ENCODE peak calls at places on chromosomes 3 and 15, in nine cellular contexts. X, F, C, Y, O, L, Z, K and T are unnamed samples. For H3K4me1, the result is how much of the 10 kb centered on the place peaks cover.

GRCh38 chr3:111071257-111072015 is at the start of gene NECTIN3:
- DNase-seq in K (peak), F (peak), Y (peak), L (peak), X (peak), C (peak), O (peak), Z (peak), T (peak)

GRCh38 chr3:59862686-59863085 is 812.9 kb upstream of the CFAP20DC start:
- DNase-seq in L (no peak), C (no peak), X (peak), Z (no peak), K (no peak), F (no peak), Y (no peak), O (no peak), T (no peak)

GRCh38 chr3:169662215-169663070 is 1.1 kb downstream of the MECOM start:
- DNase-seq in K (peak), F (peak), X (peak), O (peak), L (peak), Y (no peak), C (no peak), Z (peak), T (no peak)

GRCh38 chr3:143224731-143225130 is 105.2 kb downstream of the CHST2 start:
- DNase-seq in Y (no peak), Z (no peak), X (no peak), K (no peak), L (no peak), F (no peak), O (no peak), C (no peak), T (no peak)

GRCh38 chr3:49388416-49388815 is 23.4 kb downstream of the RHOA start:
- DNase-seq in Z (no peak), K (no peak), Y (no peak), X (no peak), L (no peak), O (no peak), C (no peak), F (no peak), T (no peak)

GRCh38 chr3:111473550-111473949 is 68.4 kb upstream of the CD96 start:
- DNase-seq in F (no peak), O (no peak), K (no peak), C (no peak), Z (peak), Y (no peak), L (no peak), X (no peak), T (no peak)

GRCh38 chr15:44427756-44428724 is 611 bp downstream of the CTDSPL2 start:
- DNase-seq in O (peak), C (no peak), F (no peak), X (peak), K (peak), L (no peak), Y (no peak), Z (peak), T (no peak)

GRCh38 chr3:37229740-37230139 is 55.4 kb upstream of the LRRFIP2 start:
- DNase-seq in Y (no peak), O (peak), L (no peak), X (no peak), F (no peak), Z (no peak), C (no peak), K (peak), T (no peak)

GRCh38 chr15:95916568-95916967 is 413.9 kb upstream of the NR2F2 start:
- DNase-seq in L (no peak), Y (no peak), C (no peak), X (no peak), F (no peak), K (no peak), O (no peak), Z (no peak), T (no peak)

GRCh38 chr3:23806322-23807160 is 786 bp downstream of the UBE2E1 start:
- DNase-seq in X (no peak), Y (peak), Z (no peak), F (peak), L (peak), K (peak), O (peak), C (peak), T (no peak)

GRCh38 chr3:127747751-127748521 is 74.4 kb downstream of the MGLL start:
- DNase-seq in C (peak), O (peak), L (peak), F (peak), Z (no peak), K (peak), X (peak), Y (peak), T (peak)

GRCh38 chr3:113232367-113232766 is 21.0 kb downstream of the BOC start:
- DNase-seq in K (no peak), L (no peak), O (no peak), Z (no peak), C (no peak), X (peak), F (no peak), Y (no peak), T (no peak)

GRCh38 chr3:127565711-127566110 is 24.8 kb downstream of the TPRA1 start:
- DNase-seq in K (no peak), C (no peak), Z (no peak), F (no peak), L (no peak), O (no peak), X (no peak), Y (no peak), T (no peak)

GRCh38 chr15:76038512-76038911 is 21.3 kb upstream of the TMEM266 start:
- DNase-seq in L (no peak), F (no peak), K (no peak), X (no peak), Y (no peak), Z (no peak), C (no peak), O (no peak), T (no peak)

GRCh38 chr3:14235896-14236295 is 57.3 kb downstream of the LSM3 start:
- DNase-seq in O (no peak), C (no peak), Y (no peak), Z (no peak), K (no peak), L (no peak), F (peak), X (no peak), T (peak)

GRCh38 chr3:87855626-87856025 is 203.2 kb downstream of the CGGBP1 start:
- DNase-seq in Y (no peak), O (no peak), F (no peak), Z (no peak), L (no peak), C (no peak), K (peak), X (no peak), T (no peak)

GRCh38 chr3:46545695-46546630 is 20.1 kb downstream of the LRRC2 start:
- DNase-seq in Y (no peak), L (no peak), F (no peak), C (no peak), O (no peak), Z (no peak), K (no peak), X (no peak), T (no peak)

GRCh38 chr3:86381247-86381646 is 609.7 kb downstream of the VGLL3 start:
- DNase-seq in Y (no peak), Z (no peak), K (no peak), C (no peak), O (no peak), L (no peak), X (no peak), F (no peak), T (no peak)

GRCh38 chr3:177468331-177468730 is 271.0 kb upstream of the TBL1XR1 start:
- DNase-seq in O (peak), L (no peak), Z (no peak), F (peak), X (peak), C (peak), K (no peak), Y (no peak), T (peak)

GRCh38 chr3:153257673-153258351 is 95.8 kb downstream of the RAP2B start:
- DNase-seq in Z (no peak), K (no peak), O (no peak), Y (no peak), X (no peak), L (no peak), F (no peak), C (no peak), T (no peak)

GRCh38 chr15:76840830-76841460 is 64.2 kb downstream of the SCAPER start:
- DNase-seq in O (no peak), K (peak), Y (no peak), F (no peak), X (peak), L (no peak), Z (peak), C (no peak), T (no peak)

GRCh38 chr3:49470714-49471420 is 800 bp downstream of the DAG1 start:
- DNase-seq in C (peak), O (no peak), Y (no peak), Z (no peak), X (no peak), F (no peak), L (peak), K (no peak), T (no peak)

GRCh38 chr15:40337597-40337996 is 3.1 kb downstream of the CCDC9B start:
- DNase-seq in Y (peak), L (peak), C (no peak), F (no peak), Z (no peak), K (no peak), O (no peak), X (no peak), T (no peak)

GRCh38 chr3:168095611-168096209 is at the start of gene GOLIM4:
- DNase-seq in Y (peak), Z (peak), L (peak), O (peak), F (peak), C (peak), K (peak), X (peak), T (peak)

GRCh38 chr3:124766113-124767095 is 36.2 kb downstream of the UMPS start:
- DNase-seq in C (no peak), L (peak), X (no peak), O (no peak), K (no peak), F (peak), Z (no peak), Y (no peak), T (no peak)

GRCh38 chr3:8980756-8981257 is 17.5 kb upstream of the RAD18 start:
- DNase-seq in L (no peak), O (no peak), Y (no peak), C (no peak), K (no peak), Z (no peak), F (no peak), X (no peak), T (no peak)

GRCh38 chr15:29821416-29822099 is 710 bp downstream of the TJP1 start:
- DNase-seq in F (peak), L (peak), Z (peak), K (peak), O (peak), Y (peak), C (peak), X (peak), T (peak)

GRCh38 chr15:99105516-99106341 is 849 bp downstream of the SYNM start:
- DNase-seq in Z (no peak), Y (peak), K (peak), O (peak), F (peak), X (peak), C (no peak), L (peak), T (peak)

DNA sequence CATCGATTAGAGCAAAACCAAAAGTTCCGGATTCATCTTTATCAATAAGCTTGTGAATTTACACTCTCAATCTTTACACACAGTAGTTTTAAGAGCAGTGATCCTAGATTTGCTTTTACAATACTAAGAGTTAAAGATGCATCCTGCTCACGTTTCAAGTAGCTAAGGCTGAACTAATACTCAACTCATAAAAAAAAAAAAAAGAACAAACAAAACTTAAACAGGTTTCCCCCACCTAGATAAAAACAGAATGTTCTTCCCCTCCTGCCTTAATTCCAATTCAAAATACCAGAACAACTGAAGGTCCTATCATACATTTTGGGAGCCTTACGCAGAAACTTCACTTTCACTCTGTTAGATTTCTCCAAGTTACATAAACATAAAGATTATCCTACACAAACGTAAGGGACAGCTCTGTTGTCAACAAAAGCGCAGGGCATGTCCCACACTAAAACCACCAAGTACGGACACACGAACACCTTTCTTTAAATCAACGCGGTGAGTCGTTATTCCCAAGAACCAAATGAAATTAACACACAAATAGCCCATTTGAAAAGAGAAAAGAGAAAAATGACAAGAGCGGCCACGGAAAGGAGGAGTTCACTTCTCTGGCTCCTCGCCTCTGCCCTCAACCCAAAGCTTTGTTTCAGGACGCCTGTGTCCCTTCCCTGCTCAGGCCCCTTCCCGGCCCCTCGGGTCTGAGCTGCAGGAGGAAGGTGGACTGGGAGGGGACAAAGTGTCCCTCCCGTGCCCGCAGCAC is 942 bp downstream of the CBLB start:
- DNase-seq in F (no peak), Z (no peak), X (no peak), O (peak), Y (no peak), L (no peak), C (no peak), K (peak), T (no peak)
- H3K4me1 ChIP-seq in F (under half), Z (under half), X (under half), O (under half), Y (half or more), L (under half), C (under half), K (under half), T (under half)

DNA sequence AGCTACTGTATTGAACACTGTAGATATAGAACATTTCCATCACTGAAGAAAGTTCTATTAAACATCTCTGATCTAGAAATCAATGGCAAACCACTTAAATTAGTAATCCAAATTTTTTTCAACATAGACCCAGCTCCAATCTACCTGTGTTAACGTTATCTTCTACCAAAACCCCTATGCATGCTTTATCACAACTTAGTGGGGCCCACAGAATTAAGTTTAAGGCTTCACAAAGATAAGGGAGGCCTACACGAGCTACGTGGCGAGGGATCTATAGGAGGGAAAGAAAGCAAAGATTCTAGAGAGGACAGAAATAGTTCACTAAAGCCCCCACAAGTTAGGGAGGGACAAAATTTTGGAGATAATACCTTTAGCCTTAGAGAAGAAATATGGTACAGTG is 116.1 kb downstream of the TFDP2 start:
- DNase-seq in F (no peak), L (no peak), C (no peak), K (no peak), Y (no peak), X (no peak), O (no peak), Z (no peak), T (no peak)
- H3K27ac ChIP-seq in F (no peak), L (no peak), C (no peak), K (no peak), Y (no peak), X (no peak), O (no peak), Z (no peak), T (no peak)

DNA sequence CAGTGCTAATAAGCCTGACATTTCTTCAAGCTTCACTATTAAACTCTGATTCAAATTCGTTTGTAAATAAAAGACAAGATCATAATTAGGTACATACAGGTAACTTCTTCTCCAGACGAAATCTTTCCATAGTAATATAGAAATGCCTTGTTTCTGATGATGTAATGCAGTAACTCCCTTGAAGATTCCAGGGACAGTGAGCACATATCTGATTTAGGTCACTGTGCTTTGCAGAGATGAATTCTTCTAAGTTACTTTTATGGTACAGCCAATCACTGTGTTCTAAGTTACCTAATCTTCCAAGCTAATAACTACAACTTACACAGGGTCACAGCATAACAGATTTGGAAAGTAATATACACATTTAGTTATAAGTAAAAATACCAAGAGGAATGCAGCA is 27.6 kb downstream of the SLC4A7 start:
- DNase-seq in Z (no peak), L (no peak), C (no peak), K (no peak), O (no peak), F (no peak), Y (no peak), X (peak), T (no peak)
- TF ChIP-seq POLR2A in Z (no peak), L (no peak), C (no peak), K (no peak), O (no peak), F (no peak), Y (no peak), X (no peak), T (no peak)

DNA sequence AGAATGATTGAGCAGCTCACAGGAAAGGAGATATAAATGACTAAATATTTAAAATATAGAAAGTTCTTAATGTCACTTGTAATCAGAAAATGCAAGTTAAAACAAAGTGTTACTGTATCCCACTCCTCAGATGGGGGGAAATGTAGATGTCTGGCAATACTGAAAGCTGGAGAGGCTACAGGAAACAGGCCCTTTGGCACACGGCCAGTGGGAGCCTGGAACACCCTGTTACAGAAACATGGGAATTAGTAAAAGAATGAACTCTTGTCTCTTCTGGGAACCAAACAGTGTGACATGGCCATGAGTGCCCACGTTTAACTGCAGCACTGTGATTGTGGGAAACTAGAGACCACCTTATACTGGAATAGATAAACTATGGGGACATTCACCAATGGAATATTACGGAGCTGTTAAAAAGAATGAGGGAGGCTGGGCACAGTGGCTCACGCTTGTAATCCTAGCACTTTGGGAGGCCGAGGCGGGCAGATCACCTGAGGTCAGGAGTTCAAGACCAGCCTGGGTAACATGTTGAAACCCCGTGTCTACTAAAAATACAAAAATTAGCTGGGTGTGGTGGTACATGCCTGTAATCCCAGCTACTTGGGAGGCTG is 50.2 kb downstream of the CDCP1 start:
- DNase-seq in O (peak), X (no peak), Z (no peak), K (no peak), L (no peak), C (no peak), Y (peak), F (no peak), T (no peak)
- H3K4me1 ChIP-seq in O (under half), X (under half), Z (under half), K (under half), L (under half), C (under half), Y (under half), F (under half), T (under half)

DNA sequence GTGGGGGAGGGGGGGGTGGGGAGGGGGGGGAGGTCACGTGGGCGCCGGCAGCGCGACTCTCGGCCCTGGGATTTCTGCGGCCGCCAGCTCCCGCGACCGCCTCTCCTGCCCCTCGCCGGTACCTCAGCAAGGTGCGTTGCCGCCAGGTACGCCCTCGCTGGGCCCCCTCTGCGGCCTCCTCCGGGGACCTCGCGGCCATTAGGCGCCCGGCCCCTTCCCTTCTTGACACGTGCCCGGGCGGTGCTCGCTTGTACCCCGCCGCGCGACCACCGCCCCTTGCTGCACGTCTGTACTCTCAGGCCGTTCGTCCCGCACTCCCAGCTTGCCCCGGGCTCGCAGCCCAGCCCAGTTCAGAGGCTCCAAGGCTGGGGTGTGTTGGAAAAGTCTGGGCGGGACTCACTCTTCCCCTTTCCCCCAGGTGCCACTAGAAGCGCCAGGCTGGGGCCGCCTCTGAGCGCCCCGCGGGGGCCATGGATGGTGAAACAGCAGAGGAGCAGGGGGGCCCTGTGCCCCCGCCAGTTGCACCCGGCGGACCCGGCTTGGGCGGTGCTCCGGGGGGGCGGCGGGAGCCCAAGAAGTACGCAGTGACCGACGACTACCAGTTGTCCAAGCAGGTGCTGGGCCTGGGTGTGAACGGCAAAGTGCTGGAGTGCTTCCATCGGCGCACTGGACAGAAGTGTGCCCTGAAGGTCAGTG is at the start of gene MAPKAPK3:
- DNase-seq in Y (peak), O (peak), L (no peak), C (no peak), Z (no peak), F (no peak), X (no peak), K (peak), T (peak)
- H3K27ac ChIP-seq in Y (peak), O (peak), L (peak), C (peak), Z (peak), F (peak), X (peak), K (no peak), T (peak)

GRCh38 chr3:157174616-157175498 is 14.9 kb upstream of the CCNL1 start:
- DNase-seq in L (peak), O (peak), Y (peak), Z (peak), K (peak), F (peak), C (peak), X (peak), T (peak)
- TF ChIP-seq POLR2A in L (peak), O (peak), Y (peak), Z (peak), K (peak), F (no peak), C (peak), X (peak), T (peak)

GRCh38 chr3:172157566-172158258 is 118.3 kb downstream of the FNDC3B start:
- DNase-seq in K (no peak), F (no peak), Y (no peak), L (no peak), Z (no peak), O (no peak), X (no peak), C (no peak), T (no peak)
- H3K4me1 ChIP-seq in K (under half), F (under half), Y (half or more), L (under half), Z (under half), O (half or more), X (under half), C (under half), T (half or more)